ENCODE peak calls at places on chromosomes 6 and 20, in five cellular contexts. C is tibial artery, D is brain microvascular endothelial cell, T is neural crest cell, H is colonic mucosa. J is an unnamed sample.

GRCh38 chr20:19921349-19921793 is 95.8 kb upstream of the NAA20 start:
- DNase-seq in C (peak; percentile 67), H (no peak), T (no peak), D (no peak), J (no peak)

GRCh38 chr20:41177636-41178035 is 40.3 kb downstream of the PLCG1 start:
- DNase-seq in C (peak; percentile 71), D (peak; percentile 84), H (no peak), T (no peak), J (no peak)

GRCh38 chr6:141809901-141810300 is 322.8 kb upstream of the GJE1 start:
- DNase-seq in T (no peak), D (no peak), H (no peak), C (no peak), J (no peak)

GRCh38 chr6:169174516-169175359 is 78.9 kb downstream of the THBS2 start:
- DNase-seq in D (no peak), H (no peak), T (no peak), C (no peak), J (no peak)

GRCh38 chr6:139510040-139510815 is 135.8 kb upstream of the CITED2 start:
- DNase-seq in H (no peak), D (no peak), T (no peak), C (no peak), J (no peak)

GRCh38 chr20:43953919-43954617 is 39.4 kb downstream of the TOX2 start:
- DNase-seq in H (no peak), T (no peak), D (no peak), C (no peak), J (no peak)

GRCh38 chr6:25346064-25346463 is 66.9 kb downstream of the CARMIL1 start:
- DNase-seq in D (no peak), C (no peak), T (no peak), H (no peak), J (no peak)

GRCh38 chr6:80214436-80215022 is 108.1 kb downstream of the BCKDHB start:
- DNase-seq in D (peak; percentile 57), T (no peak), C (no peak), H (peak; percentile 30), J (no peak)

GRCh38 chr6:149834513-149835481 is 29.4 kb downstream of the LRP11 start:
- DNase-seq in C (peak; percentile 74), D (no peak), H (peak; percentile 76), T (peak; percentile 84), J (no peak)

GRCh38 chr6:145929037-145929633 is 35.0 kb downstream of the SHPRH start:
- DNase-seq in D (peak; percentile 34), H (peak; percentile 21), T (no peak), C (no peak), J (no peak)

GRCh38 chr6:41636803-41637178 is 1.5 kb upstream of the MDFI start:
- DNase-seq in H (peak; percentile 67), C (no peak), T (no peak), D (no peak), J (no peak)

GRCh38 chr6:134217516-134218140 is 100.3 kb downstream of the SGK1 start:
- DNase-seq in D (no peak), H (no peak), T (no peak), C (no peak), J (no peak)

GRCh38 chr6:66796987-66797386 is 1090.0 kb upstream of the EYS start:
- DNase-seq in H (no peak), D (no peak), T (no peak), C (no peak), J (no peak)

GRCh38 chr6:7730411-7730810 is 4.5 kb downstream of the BMP6 start:
- DNase-seq in C (no peak), T (no peak), H (no peak), D (no peak), J (no peak)

GRCh38 chr6:52221302-52221701 is 23.0 kb downstream of the IL17F start:
- DNase-seq in H (no peak), D (no peak), C (no peak), T (no peak), J (no peak)

GRCh38 chr6:132490478-132491204 is 22.3 kb downstream of the STX7 start:
- DNase-seq in C (no peak), T (no peak), H (no peak), D (no peak), J (no peak)

GRCh38 chr6:29564875-29565274 is 5.3 kb upstream of the UBD start:
- DNase-seq in D (peak; percentile 7), H (no peak), C (no peak), T (no peak), J (no peak)

GRCh38 chr20:46352370-46352938 is 44.2 kb upstream of the CDH22 start:
- DNase-seq in H (no peak), C (no peak), D (no peak), T (no peak), J (peak; percentile 15)

GRCh38 chr6:112877134-112878100 is 530.3 kb downstream of the RFPL4B start:
- DNase-seq in T (no peak), H (no peak), C (no peak), D (peak; percentile 78), J (no peak)
- TF ChIP-seq CTCF in T (no peak), H (no peak), C (no peak), D (no peak), J (no peak)

DNA sequence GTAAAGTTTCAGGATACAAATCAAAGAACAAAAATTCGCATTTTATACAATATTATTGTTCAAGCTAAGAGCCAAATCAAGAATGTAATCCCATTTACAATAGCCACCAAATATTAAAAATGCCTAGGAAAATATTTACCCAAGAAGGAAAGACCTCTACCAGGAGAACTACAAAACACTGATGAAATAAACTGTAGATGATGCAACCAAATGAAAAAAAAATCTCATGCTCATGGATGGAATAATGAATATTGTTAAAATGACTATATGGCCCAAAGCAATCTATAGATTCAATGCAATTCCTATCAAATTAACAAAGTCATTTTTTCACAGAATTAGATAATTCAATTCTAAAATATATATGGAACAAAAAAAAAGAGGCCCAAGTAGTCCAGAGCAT is 708.8 kb upstream of the MAN1A1 start:
- DNase-seq in C (no peak), T (no peak), D (no peak), H (no peak), J (no peak)
- TF ChIP-seq CTCF in C (no peak), T (no peak), D (no peak), H (no peak), J (no peak)

GRCh38 chr6:44735631-44735963 is 348.1 kb downstream of the CDC5L start:
- DNase-seq in T (no peak), C (no peak), D (peak; percentile 16), H (no peak), J (no peak)
- TF ChIP-seq CTCF in T (no peak), C (no peak), D (no peak), H (no peak), J (no peak)

DNA sequence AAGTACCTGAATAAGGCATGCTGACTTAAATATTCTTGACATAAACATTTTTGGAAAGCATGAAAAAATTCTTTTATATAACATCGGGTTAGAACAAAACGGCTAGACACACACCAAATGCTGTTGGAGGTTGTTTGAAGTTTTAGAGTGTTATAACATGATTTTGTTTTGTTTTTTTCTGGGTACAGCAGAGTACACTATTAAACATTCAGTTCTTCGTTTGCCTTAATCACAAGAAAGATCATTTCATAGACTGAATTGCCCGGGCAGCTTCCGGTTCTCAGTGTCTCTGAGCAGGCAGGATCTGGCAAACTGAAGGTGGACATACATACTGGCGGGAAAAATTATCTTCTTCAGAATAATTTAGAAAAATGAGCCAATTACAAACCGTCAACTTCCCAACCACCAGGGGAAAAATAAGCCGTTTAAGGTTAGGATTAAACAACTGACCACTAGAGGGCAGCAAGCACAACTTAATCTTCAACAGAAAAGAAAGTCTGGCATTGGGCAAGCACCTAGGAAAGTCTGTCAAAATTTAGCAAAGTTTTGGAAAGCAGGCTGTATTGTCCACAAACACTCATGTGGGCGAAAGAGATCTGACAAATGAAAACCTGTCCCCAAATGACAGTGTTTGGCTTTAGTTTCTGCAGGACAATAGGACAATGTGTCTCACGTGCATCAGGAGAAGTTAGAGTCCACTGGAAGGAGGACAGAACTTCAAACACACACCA is 15.0 kb downstream of the ZNF217 start:
- DNase-seq in D (peak; percentile 86), H (peak; percentile 84), C (peak; percentile 41), T (peak; percentile 72), J (no peak)
- TF ChIP-seq CTCF in D (peak; percentile 76), H (peak; percentile 85), C (peak; percentile 99), T (peak; percentile 97), J (peak; percentile 92)

GRCh38 chr6:118319890-118320289 is 228.2 kb upstream of the PLN start:
- DNase-seq in D (no peak), C (no peak), T (no peak), H (no peak), J (no peak)
- TF ChIP-seq CTCF in D (no peak), C (no peak), T (no peak), H (no peak), J (no peak)

DNA sequence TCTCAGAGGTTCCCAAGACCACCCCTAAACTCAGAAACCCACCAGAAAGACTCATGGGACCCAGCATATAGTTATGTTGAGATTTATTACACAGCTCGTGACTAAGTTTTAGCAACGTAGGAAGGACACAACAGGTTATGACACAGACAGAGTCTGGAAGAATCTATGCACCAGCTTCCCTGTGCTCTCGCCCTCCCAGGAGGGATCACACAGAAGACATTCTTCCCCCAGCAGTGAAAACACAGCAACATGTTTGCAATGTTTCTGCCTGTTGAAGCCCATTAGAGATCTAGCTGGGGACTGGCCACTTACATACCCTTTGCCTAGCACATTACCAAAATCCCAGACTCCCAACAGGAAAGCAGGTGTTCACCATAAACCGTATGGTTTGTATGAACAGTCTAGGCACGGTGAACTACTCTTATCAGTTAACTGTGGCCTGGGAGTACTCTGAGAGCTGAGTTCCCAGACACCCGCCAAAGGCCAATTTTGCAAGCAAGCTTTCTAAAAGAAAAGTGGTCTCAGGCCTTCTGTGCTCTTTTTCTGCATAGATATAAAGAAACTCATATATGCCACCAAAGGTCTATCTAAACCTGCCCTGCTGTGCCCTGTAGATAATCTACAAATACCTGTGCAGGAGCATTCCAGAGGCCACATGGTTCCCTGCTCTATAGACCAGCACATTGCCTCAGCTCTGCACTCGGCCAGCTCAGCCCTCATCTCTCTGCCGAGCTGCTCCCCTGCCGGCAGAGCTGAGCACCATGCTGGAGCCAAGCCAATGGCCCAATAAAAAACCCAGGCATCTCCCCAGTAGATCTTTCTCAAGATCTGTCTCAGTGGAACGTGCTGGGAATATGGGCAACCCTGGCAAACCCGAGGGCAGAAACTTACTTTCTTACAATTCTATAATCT is 69.6 kb upstream of the SMIM28 start:
- DNase-seq in H (peak; percentile 33), D (peak; percentile 35), T (no peak), C (peak; percentile 34), J (no peak)
- TF ChIP-seq CTCF in H (no peak), D (peak; percentile 52), T (no peak), C (peak; percentile 14), J (no peak)

GRCh38 chr6:159134701-159135364 is 34.4 kb upstream of the FNDC1 start:
- DNase-seq in T (peak; percentile 67), D (peak; percentile 53), H (peak; percentile 75), C (peak; percentile 70), J (peak; percentile 70)
- TF ChIP-seq CTCF in T (peak; percentile 91), D (peak; percentile 97), H (peak; percentile 96), C (peak; percentile 72), J (peak; percentile 96)

GRCh38 chr20:16803965-16804792 is 56.0 kb downstream of the OTOR start:
- DNase-seq in D (peak; percentile 49), C (peak; percentile 23), H (peak; percentile 39), T (peak; percentile 80), J (no peak)
- TF ChIP-seq CTCF in D (peak; percentile 92), C (peak; percentile 72), H (peak; percentile 73), T (peak; percentile 88), J (peak; percentile 83)

GRCh38 chr6:33826537-33826936 is 22.7 kb upstream of the MLN start:
- DNase-seq in C (no peak), T (no peak), H (peak; percentile 26), D (no peak), J (no peak)
- TF ChIP-seq CTCF in C (no peak), T (no peak), H (no peak), D (no peak), J (no peak)

J was measured in CD14-positive monocyte.